ENCODE peak calls at places on chromosomes 6 and 20, in four cellular contexts. G, L, H and O are unnamed samples.

GRCh38 chr6:137734875-137735182 is 132.2 kb upstream of the TNFAIP3 start:
- DNase-seq in H (no peak), G (no peak), L (no peak), O (no peak)

GRCh38 chr6:21722488-21722887 is 128.9 kb downstream of the SOX4 start:
- DNase-seq in L (no peak), G (no peak), H (no peak), O (no peak)

GRCh38 chr6:166559211-166559610 is 27.3 kb downstream of the RAMACL start:
- DNase-seq in G (no peak), H (no peak), L (no peak), O (no peak)

GRCh38 chr6:140758169-140758877 is 1374.4 kb upstream of the GJE1 start:
- DNase-seq in L (no peak), G (no peak), H (no peak), O (no peak)

GRCh38 chr20:32482251-32483220 is 102.6 kb downstream of the NOL4L start:
- DNase-seq in L (no peak), H (no peak), G (peak), O (no peak)

GRCh38 chr6:5457983-5458683 is 196.8 kb downstream of the FARS2 start:
- DNase-seq in H (no peak), L (no peak), G (no peak), O (no peak)

GRCh38 chr20:32457476-32457986 is 99.4 kb downstream of the ASXL1 start:
- DNase-seq in G (no peak), H (peak), L (no peak), O (peak)

GRCh38 chr6:136775548-136775947 is 16.7 kb downstream of the MAP3K5 start:
- DNase-seq in H (no peak), G (no peak), L (no peak), O (no peak)

GRCh38 chr20:62255976-62256375 is 17.7 kb downstream of the OSBPL2 start:
- DNase-seq in G (no peak), L (no peak), H (no peak), O (no peak)

GRCh38 chr20:5511082-5511481 is 194.3 kb upstream of the PROKR2 start:
- DNase-seq in H (no peak), L (no peak), G (no peak), O (no peak)

GRCh38 chr20:37567671-37568588 is 40.3 kb upstream of the BLCAP start:
- DNase-seq in G (no peak), L (no peak), H (no peak), O (no peak)

GRCh38 chr6:113495521-113495920 is 361.6 kb upstream of the MARCKS start:
- DNase-seq in H (peak), L (no peak), G (no peak), O (no peak)

GRCh38 chr6:390914-391558 is 516 bp upstream of the IRF4 start:
- DNase-seq in H (peak), L (no peak), G (peak), O (no peak)

GRCh38 chr20:15039088-15039762 is 701.8 kb upstream of the FLRT3 start:
- DNase-seq in H (no peak), L (no peak), G (no peak), O (peak)

GRCh38 chr6:150940951-150941350 is 75.4 kb downstream of the MTHFD1L start:
- DNase-seq in H (no peak), G (no peak), L (no peak), O (no peak)

GRCh38 chr6:157764346-157765068 is 58.5 kb upstream of the SNX9 start:
- DNase-seq in L (peak), H (peak), G (peak), O (peak)

GRCh38 chr6:87066449-87067288 is 28.2 kb downstream of the CGA start:
- DNase-seq in G (peak), L (peak), H (peak), O (peak)

GRCh38 chr20:44615169-44615791 is 32.9 kb downstream of the PKIG start:
- DNase-seq in G (no peak), L (no peak), H (no peak), O (no peak)

GRCh38 chr20:8012724-8013123 is 6.8 kb downstream of the TMX4 start:
- DNase-seq in L (no peak), H (no peak), G (no peak), O (no peak)

GRCh38 chr20:56628873-56629463 is at the start of gene TFAP2C:
- DNase-seq in L (no peak), H (peak), G (peak), O (peak)

GRCh38 chr20:37239026-37239451 is 22.6 kb downstream of the GHRH start:
- DNase-seq in G (no peak), L (no peak), H (no peak), O (no peak)

GRCh38 chr6:155466546-155466945 is 10.9 kb upstream of the NOX3 start:
- DNase-seq in G (no peak), L (no peak), H (no peak), O (no peak)

GRCh38 chr6:31680841-31681671 is at the start of gene LY6G5C:
- DNase-seq in H (peak), L (peak), G (peak), O (peak)

GRCh38 chr6:139474145-139475108 is 100.0 kb upstream of the CITED2 start:
- DNase-seq in L (peak), H (peak), G (no peak), O (no peak)

GRCh38 chr20:38342196-38342595 is 4.1 kb upstream of the LBP start:
- DNase-seq in H (no peak), L (no peak), G (no peak), O (no peak)

GRCh38 chr6:36525346-36525745 is 21.9 kb downstream of the STK38 start:
- DNase-seq in H (no peak), L (no peak), G (no peak), O (no peak)

GRCh38 chr20:62825994-62826645 is 9.3 kb downstream of the COL9A3 start:
- DNase-seq in H (no peak), G (no peak), L (no peak), O (no peak)

GRCh38 chr6:119587537-119587936 is 238.0 kb upstream of the MAN1A1 start:
- DNase-seq in G (no peak), H (no peak), L (no peak), O (no peak)

GRCh38 chr20:9508696-9509178 is 5.7 kb upstream of the LAMP5 start:
- DNase-seq in G (no peak), H (no peak), L (no peak), O (no peak)

GRCh38 chr20:32006841-32007786 is 3.1 kb upstream of the CCM2L start:
- DNase-seq in G (no peak), H (no peak), L (no peak), O (no peak)

GRCh38 chr6:125867483-125867935 is 76.7 kb downstream of the NCOA7 start:
- DNase-seq in H (peak), G (no peak), L (no peak), O (no peak)

GRCh38 chr6:36442671-36443497 is at the start of the genes KCTD20 and PXT1:
- DNase-seq in L (peak), H (peak), G (peak), O (peak)

GRCh38 chr6:25329156-25329555 is 50.0 kb downstream of the CARMIL1 start:
- DNase-seq in L (no peak), H (no peak), G (no peak), O (no peak)

GRCh38 chr20:38304845-38305447 is 990 bp downstream of the BPI start:
- DNase-seq in H (peak), L (no peak), G (peak), O (peak)